ENCODE peak calls at places on chromosomes 11 and 22, in six cellular contexts. R is GM23248, C is mammary epithelial cell, F is DND-41, O is mesendoderm, M is astrocyte. S is an unnamed sample.

GRCh38 chr11:75627879-75628668 is 40.8 kb downstream of the MAP6 start:
- DNase-seq in O (peak; percentile 10), C (no peak), M (peak; percentile 37), F (no peak), R (peak; percentile 57), S (no peak)

GRCh38 chr11:115132829-115133228 is 371.4 kb downstream of the CADM1 start:
- DNase-seq in M (no peak), F (no peak), R (no peak), C (no peak), O (peak; percentile 42), S (no peak)

GRCh38 chr11:47375020-47375419 is 3.3 kb downstream of the SPI1 start:
- DNase-seq in C (no peak), O (no peak), F (no peak), R (no peak), M (no peak), S (no peak)

GRCh38 chr11:68002943-68003845 is 703 bp downstream of the UNC93B1 start:
- DNase-seq in M (no peak), C (peak; percentile 29), O (no peak), F (no peak), R (peak; percentile 46), S (no peak)

GRCh38 chr11:1825785-1826451 is 8.9 kb upstream of the SYT8 start:
- DNase-seq in F (no peak), O (no peak), C (no peak), R (no peak), M (no peak), S (no peak)

GRCh38 chr11:45919806-45920530 is 2.3 kb upstream of the PEX16 start:
- DNase-seq in O (peak; percentile 34), F (no peak), M (no peak), R (no peak), C (no peak), S (no peak)

GRCh38 chr11:132402056-132402684 is 1031.8 kb downstream of the NTM start:
- DNase-seq in R (peak; percentile 73), F (peak; percentile 29), C (peak; percentile 39), M (peak; percentile 36), O (peak; percentile 82), S (no peak)

GRCh38 chr11:4025248-4025956 is 69.2 kb upstream of the RRM1 start:
- DNase-seq in O (no peak), C (peak; percentile 12), F (no peak), R (peak; percentile 61), M (peak; percentile 70), S (no peak)

GRCh38 chr11:60874421-60875365 is 7.4 kb downstream of the ZP1 start:
- DNase-seq in C (no peak), O (no peak), F (no peak), R (no peak), M (no peak), S (no peak)

GRCh38 chr11:96035744-96036087 is 111.8 kb upstream of the MTMR2 start:
- DNase-seq in M (no peak), O (no peak), R (no peak), C (no peak), F (no peak), S (no peak)

GRCh38 chr11:17734986-17735822 is 623 bp downstream of the KCNC1 start:
- DNase-seq in F (no peak), R (peak; percentile 89), O (peak; percentile 82), C (peak; percentile 65), M (peak; percentile 64), S (no peak)

GRCh38 chr11:73176145-73176891 is 34.2 kb upstream of the FCHSD2 start:
- DNase-seq in M (no peak), F (no peak), O (no peak), C (no peak), R (no peak), S (no peak)

GRCh38 chr11:124074554-124074953 is 33.4 kb upstream of the OR10G7 start:
- DNase-seq in O (no peak), C (no peak), R (no peak), F (no peak), M (no peak), S (no peak)

GRCh38 chr11:67267188-67268035 is 1.1 kb downstream of the GRK2 start:
- DNase-seq in F (peak; percentile 55), M (no peak), C (peak; percentile 59), O (no peak), R (no peak), S (no peak)

GRCh38 chr22:30325065-30325720 is 1.5 kb downstream of the TBC1D10A start:
- DNase-seq in R (peak; percentile 94), M (peak; percentile 82), C (peak; percentile 93), O (peak; percentile 32), F (no peak), S (peak; percentile 54)

GRCh38 chr11:109960831-109961230 is 132.4 kb upstream of the ZC3H12C start:
- DNase-seq in F (no peak), M (peak; percentile 80), C (peak; percentile 53), O (peak; percentile 82), R (peak; percentile 81), S (no peak)

GRCh38 chr11:911031-911889 is 650 bp upstream of the CHID1 start:
- DNase-seq in F (peak; percentile 58), R (peak; percentile 92), M (peak; percentile 74), O (peak; percentile 63), C (peak; percentile 38), S (no peak)

GRCh38 chr11:46553746-46554204 is 40.0 kb downstream of the AMBRA1 start:
- DNase-seq in R (peak; percentile 42), F (no peak), C (peak; percentile 59), M (peak; percentile 52), O (peak; percentile 25), S (no peak)

GRCh38 chr11:66912963-66913362 is 45.2 kb downstream of the PC start:
- DNase-seq in C (no peak), O (no peak), F (no peak), M (no peak), R (no peak), S (no peak)

GRCh38 chr11:112050721-112051120 is 23.1 kb downstream of the PIH1D2 start:
- DNase-seq in F (no peak), O (no peak), C (no peak), R (no peak), M (no peak), S (no peak)

GRCh38 chr11:72039108-72039850 is 40.6 kb downstream of the IL18BP start:
- DNase-seq in C (no peak), O (no peak), R (peak; percentile 63), F (no peak), M (peak; percentile 24), S (no peak)

GRCh38 chr11:106482920-106483761 is 405.7 kb downstream of the AASDHPPT start:
- DNase-seq in R (peak; percentile 49), O (no peak), F (peak; percentile 55), M (peak; percentile 89), C (peak; percentile 66), S (no peak)

GRCh38 chr11:62012451-62013265 is 45.2 kb upstream of the FTH1 start:
- DNase-seq in C (peak; percentile 56), O (no peak), M (peak; percentile 42), F (no peak), R (peak; percentile 73), S (no peak)

GRCh38 chr11:115085461-115086220 is 407.3 kb downstream of the NXPE2 start:
- DNase-seq in R (no peak), O (no peak), C (no peak), F (no peak), M (peak; percentile 9), S (no peak)

GRCh38 chr22:43720718-43721117 is 91.4 kb downstream of the EFCAB6 start:
- DNase-seq in M (no peak), R (no peak), O (no peak), F (no peak), C (no peak), S (no peak)

GRCh38 chr22:22556995-22557925 is 1.8 kb downstream of the PRAME start:
- DNase-seq in C (no peak), F (no peak), R (peak; percentile 9), O (no peak), M (no peak), S (no peak)

GRCh38 chr11:118979434-118979833 is 7.9 kb downstream of the FOXR1 start:
- DNase-seq in F (no peak), C (no peak), O (peak; percentile 22), M (no peak), R (no peak), S (no peak)

DNA sequence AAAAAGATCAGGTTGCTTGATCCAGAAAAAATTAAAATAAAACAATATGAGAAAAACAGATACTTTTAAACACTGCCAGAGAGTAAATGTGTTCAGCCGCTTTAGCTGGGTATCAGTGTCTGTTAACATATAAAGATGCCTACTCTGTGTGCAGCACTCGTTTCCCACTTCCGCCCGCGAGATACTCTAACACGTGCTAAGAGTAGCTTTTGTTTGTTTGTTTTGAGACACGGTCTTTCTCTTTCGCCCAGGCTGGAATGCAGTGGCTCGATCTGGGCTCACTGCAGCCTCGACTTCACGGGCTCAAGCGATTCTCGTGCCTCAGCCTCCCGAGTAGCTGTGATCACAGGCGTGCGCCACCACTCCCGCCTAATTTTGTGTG is 531 bp upstream of the MEN1 start:
- DNase-seq in R (no peak), F (no peak), O (no peak), M (no peak), C (no peak), S (no peak)
- H3K9ac ChIP-seq in R (no peak overlapping the region), F (peak overlapping the region; percentile 74), O (peak overlapping the region; percentile 51), M (no peak overlapping the region), C (no peak overlapping the region), S (no peak overlapping the region)

GRCh38 chr11:85167471-85167870 is 459.7 kb downstream of the DLG2 start:
- DNase-seq in M (no peak), F (no peak), R (no peak), O (no peak), C (no peak), S (no peak)
- H3K9ac ChIP-seq in M (no peak overlapping the region), F (no peak overlapping the region), R (no peak overlapping the region), O (no peak overlapping the region), C (no peak overlapping the region), S (no peak overlapping the region)

GRCh38 chr11:10295056-10295901 is 1.3 kb upstream of the SBF2 start:
- DNase-seq in M (no peak), R (peak; percentile 32), F (no peak), C (no peak), O (no peak), S (no peak)
- H3K9ac ChIP-seq in M (peak overlapping the region; percentile 86), R (peak overlapping the region; percentile 93), F (no peak overlapping the region), C (no peak overlapping the region), O (peak overlapping the region; percentile 90), S (peak overlapping the region; percentile 87)

GRCh38 chr11:125375146-125375545 is 120.9 kb downstream of the FEZ1 start:
- DNase-seq in C (no peak), R (no peak), F (no peak), M (peak; percentile 22), O (no peak), S (no peak)

GRCh38 chr11:125374398-125374797 is 121.7 kb downstream of the FEZ1 start:
- DNase-seq in O (no peak), C (no peak), F (no peak), M (no peak), R (no peak), S (no peak)

GRCh38 chr11:125378083-125378482 is 118.0 kb downstream of the FEZ1 start:
- DNase-seq in F (no peak), O (no peak), R (no peak), C (no peak), M (no peak), S (no peak)

GRCh38 chr11:125376856-125377255 is 119.2 kb downstream of the FEZ1 start:
- DNase-seq in O (no peak), C (no peak), F (no peak), R (peak; percentile 64), M (peak; percentile 41), S (no peak)

DNA sequence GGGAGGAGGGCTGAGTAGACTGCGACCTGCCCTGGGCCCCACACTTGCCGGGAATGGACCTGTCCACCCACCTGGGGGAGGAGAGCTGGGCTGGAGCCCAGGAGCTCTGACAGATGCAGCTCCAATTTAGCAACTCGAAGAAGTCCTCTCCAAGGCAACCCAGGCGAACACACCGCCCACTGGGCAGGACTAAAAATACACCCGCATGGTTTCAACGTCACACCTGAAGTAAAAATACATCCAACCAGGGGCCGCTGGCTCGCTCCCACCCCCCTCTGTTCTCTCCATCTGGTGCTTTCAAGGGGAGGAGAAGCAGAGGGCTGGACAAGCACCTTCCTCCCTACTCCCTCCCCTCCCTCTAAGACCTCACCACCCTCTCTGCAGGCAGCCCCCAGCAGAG is 119.9 kb downstream of the FEZ1 start:
- DNase-seq in M (peak; percentile 72), C (peak; percentile 39), O (peak; percentile 35), F (no peak), R (peak; percentile 50), S (no peak)
- H3K9ac ChIP-seq in M (no peak overlapping the region), C (no peak overlapping the region), O (no peak overlapping the region), F (no peak overlapping the region), R (no peak overlapping the region), S (no peak overlapping the region)

S was measured in keratinocyte.